ENCODE peak calls at places on chromosomes 7 and 10, in four cellular contexts. One of them, this sample, is unnamed.

GRCh38 chr10:50291261-50291850 is 40.0 kb upstream of the ASAH2 start:
- DNase-seq in neural progenitor cell: no peak
- DNase-seq in DMS 273 treated with DMSO at 0.1 percent for 48 hours: no peak
- DNase-seq in Calu3: no peak
- DNase-seq in this sample: no peak

GRCh38 chr10:119496282-119496681 is 46.2 kb downstream of the RGS10 start:
- DNase-seq in neural progenitor cell: no peak
- DNase-seq in DMS 273 treated with DMSO at 0.1 percent for 48 hours: no peak
- DNase-seq in Calu3: no peak
- DNase-seq in this sample: no peak

GRCh38 chr10:74322141-74322540 is 171.1 kb downstream of the ADK start:
- DNase-seq in neural progenitor cell: no peak
- DNase-seq in DMS 273 treated with DMSO at 0.1 percent for 48 hours: no peak
- DNase-seq in Calu3: no peak
- DNase-seq in this sample: no peak

GRCh38 chr7:150357277-150357676 is 11.3 kb upstream of the REPIN1 start:
- DNase-seq in neural progenitor cell: peak; percentile 1
- DNase-seq in DMS 273 treated with DMSO at 0.1 percent for 48 hours: peak; percentile 94
- DNase-seq in Calu3: no peak
- DNase-seq in this sample: no peak

GRCh38 chr10:11165591-11166543 is 148.2 kb downstream of the CELF2 start:
- DNase-seq in neural progenitor cell: peak; percentile 83
- DNase-seq in DMS 273 treated with DMSO at 0.1 percent for 48 hours: peak; percentile 15
- DNase-seq in Calu3: no peak
- DNase-seq in this sample: peak; percentile 61

GRCh38 chr7:40680657-40681056 is 545.9 kb downstream of the SUGCT start:
- DNase-seq in neural progenitor cell: peak; percentile 40
- DNase-seq in DMS 273 treated with DMSO at 0.1 percent for 48 hours: peak; percentile 30
- DNase-seq in Calu3: peak; percentile 35
- DNase-seq in this sample: peak; percentile 30

GRCh38 chr7:50939026-50939425 is 156.3 kb upstream of the GRB10 start:
- DNase-seq in neural progenitor cell: no peak
- DNase-seq in DMS 273 treated with DMSO at 0.1 percent for 48 hours: peak; percentile 4
- DNase-seq in Calu3: no peak
- DNase-seq in this sample: no peak

GRCh38 chr10:98272245-98272644 is 4.3 kb upstream of the LOXL4 start:
- DNase-seq in neural progenitor cell: no peak
- DNase-seq in DMS 273 treated with DMSO at 0.1 percent for 48 hours: no peak
- DNase-seq in Calu3: no peak
- DNase-seq in this sample: no peak

GRCh38 chr10:15316877-15317464 is 54.1 kb downstream of the FAM171A1 start:
- DNase-seq in neural progenitor cell: no peak
- DNase-seq in DMS 273 treated with DMSO at 0.1 percent for 48 hours: no peak
- DNase-seq in Calu3: no peak
- DNase-seq in this sample: no peak

GRCh38 chr10:84542552-84542951 is 214.2 kb downstream of the CCSER2 start:
- DNase-seq in neural progenitor cell: no peak
- DNase-seq in DMS 273 treated with DMSO at 0.1 percent for 48 hours: no peak
- DNase-seq in Calu3: no peak
- DNase-seq in this sample: no peak

GRCh38 chr7:2355079-2356008 is 717 bp downstream of the EIF3B start:
- DNase-seq in neural progenitor cell: peak; percentile 53
- DNase-seq in DMS 273 treated with DMSO at 0.1 percent for 48 hours: no peak
- DNase-seq in Calu3: peak; percentile 32
- DNase-seq in this sample: peak; percentile 35

GRCh38 chr7:4937411-4937810 is 21.6 kb downstream of the MMD2 start:
- DNase-seq in neural progenitor cell: no peak
- DNase-seq in DMS 273 treated with DMSO at 0.1 percent for 48 hours: no peak
- DNase-seq in Calu3: no peak
- DNase-seq in this sample: no peak

GRCh38 chr10:24952146-24952700 is at the start of gene PRTFDC1:
- DNase-seq in neural progenitor cell: no peak
- DNase-seq in DMS 273 treated with DMSO at 0.1 percent for 48 hours: no peak
- DNase-seq in Calu3: peak; percentile 58
- DNase-seq in this sample: peak; percentile 71

GRCh38 chr10:86071758-86072157 is 294.8 kb downstream of the GRID1 start:
- DNase-seq in neural progenitor cell: no peak
- DNase-seq in DMS 273 treated with DMSO at 0.1 percent for 48 hours: no peak
- DNase-seq in Calu3: no peak
- DNase-seq in this sample: no peak

GRCh38 chr10:81414038-81414437 is 461.0 kb upstream of the NRG3 start:
- DNase-seq in neural progenitor cell: peak; percentile 48
- DNase-seq in DMS 273 treated with DMSO at 0.1 percent for 48 hours: peak; percentile 2
- DNase-seq in Calu3: peak; percentile 34
- DNase-seq in this sample: peak; percentile 52

GRCh38 chr10:94129393-94130130 is 135.8 kb downstream of the PLCE1 start:
- DNase-seq in neural progenitor cell: no peak
- DNase-seq in DMS 273 treated with DMSO at 0.1 percent for 48 hours: no peak
- DNase-seq in Calu3: no peak
- DNase-seq in this sample: peak; percentile 40

GRCh38 chr7:49166441-49166840 is 242.1 kb downstream of the CDC14C start:
- DNase-seq in neural progenitor cell: peak; percentile 6
- DNase-seq in DMS 273 treated with DMSO at 0.1 percent for 48 hours: no peak
- DNase-seq in Calu3: no peak
- DNase-seq in this sample: no peak

GRCh38 chr10:99466632-99467031 is 36.2 kb upstream of the GOT1 start:
- DNase-seq in neural progenitor cell: no peak
- DNase-seq in DMS 273 treated with DMSO at 0.1 percent for 48 hours: no peak
- DNase-seq in Calu3: no peak
- DNase-seq in this sample: no peak

GRCh38 chr10:49138361-49138891 is 4.6 kb upstream of the FAM170B start:
- DNase-seq in neural progenitor cell: no peak
- DNase-seq in DMS 273 treated with DMSO at 0.1 percent for 48 hours: no peak
- DNase-seq in Calu3: no peak
- DNase-seq in this sample: peak; percentile 41

GRCh38 chr10:81367132-81367531 is 507.9 kb upstream of the NRG3 start:
- DNase-seq in neural progenitor cell: peak; percentile 4
- DNase-seq in DMS 273 treated with DMSO at 0.1 percent for 48 hours: no peak
- DNase-seq in Calu3: no peak
- DNase-seq in this sample: no peak

GRCh38 chr7:45342236-45342635 is 184.6 kb downstream of the RAMP3 start:
- DNase-seq in neural progenitor cell: no peak
- DNase-seq in DMS 273 treated with DMSO at 0.1 percent for 48 hours: no peak
- DNase-seq in Calu3: no peak
- DNase-seq in this sample: no peak

GRCh38 chr7:150986099-150986512 is 4.7 kb upstream of the NOS3 start:
- DNase-seq in neural progenitor cell: peak; percentile 85
- DNase-seq in DMS 273 treated with DMSO at 0.1 percent for 48 hours: peak; percentile 33
- DNase-seq in Calu3: peak; percentile 74
- DNase-seq in this sample: peak; percentile 84

GRCh38 chr10:83078160-83078559 is 1061.1 kb upstream of the GHITM start:
- DNase-seq in neural progenitor cell: peak; percentile 4
- DNase-seq in DMS 273 treated with DMSO at 0.1 percent for 48 hours: no peak
- DNase-seq in Calu3: no peak
- DNase-seq in this sample: no peak

GRCh38 chr10:95477175-95477520 is 84.0 kb downstream of the SORBS1 start:
- DNase-seq in neural progenitor cell: no peak
- DNase-seq in DMS 273 treated with DMSO at 0.1 percent for 48 hours: no peak
- DNase-seq in Calu3: no peak
- DNase-seq in this sample: no peak

GRCh38 chr7:38311329-38311937 is 38.0 kb upstream of the TARP start:
- DNase-seq in neural progenitor cell: no peak
- DNase-seq in DMS 273 treated with DMSO at 0.1 percent for 48 hours: no peak
- DNase-seq in Calu3: no peak
- DNase-seq in this sample: no peak

GRCh38 chr10:80522756-80523363 is 14.8 kb upstream of the SH2D4B start:
- DNase-seq in neural progenitor cell: no peak
- DNase-seq in DMS 273 treated with DMSO at 0.1 percent for 48 hours: no peak
- DNase-seq in Calu3: no peak
- DNase-seq in this sample: no peak

GRCh38 chr10:77586719-77587423 is 50.7 kb downstream of the KCNMA1 start:
- DNase-seq in neural progenitor cell: no peak
- DNase-seq in DMS 273 treated with DMSO at 0.1 percent for 48 hours: no peak
- DNase-seq in Calu3: no peak
- DNase-seq in this sample: peak; percentile 85

GRCh38 chr10:73772280-73773151 is 9.3 kb upstream of the CHCHD1 start:
- DNase-seq in neural progenitor cell: peak; percentile 86
- DNase-seq in DMS 273 treated with DMSO at 0.1 percent for 48 hours: no peak
- DNase-seq in Calu3: peak; percentile 82
- DNase-seq in this sample: peak; percentile 88

GRCh38 chr10:35735412-35735811 is 93.3 kb upstream of the FZD8 start:
- DNase-seq in neural progenitor cell: no peak
- DNase-seq in DMS 273 treated with DMSO at 0.1 percent for 48 hours: no peak
- DNase-seq in Calu3: no peak
- DNase-seq in this sample: no peak

GRCh38 chr7:48090095-48090805 is 1.2 kb downstream of the UPP1 start:
- DNase-seq in neural progenitor cell: peak; percentile 83
- DNase-seq in DMS 273 treated with DMSO at 0.1 percent for 48 hours: no peak
- DNase-seq in Calu3: peak; percentile 51
- DNase-seq in this sample: peak; percentile 62

This sample was measured in hepatocyte.